ENCODE peak calls at places on chromosomes 6 and 20, in four cellular contexts. One of them, this sample, is unnamed.

GRCh38 chr6:163133017-163133416 is 281.5 kb upstream of the QKI start:
- DNase-seq in K562: peak
- DNase-seq in GM12878: no peak
- DNase-seq in SK-N-SH: no peak
- DNase-seq in this sample: no peak

GRCh38 chr6:85674604-85675003 is 31.9 kb upstream of the SYNCRIP start:
- DNase-seq in K562: no peak
- DNase-seq in GM12878: no peak
- DNase-seq in SK-N-SH: no peak
- DNase-seq in this sample: no peak

GRCh38 chr6:17629824-17630510 is 29.9 kb downstream of the FAM8A1 start:
- DNase-seq in SK-N-SH: no peak
- DNase-seq in GM12878: no peak
- DNase-seq in K562: no peak
- DNase-seq in this sample: no peak

GRCh38 chr6:166277021-166277420 is 31.2 kb downstream of the PRR18 start:
- DNase-seq in K562: no peak
- DNase-seq in SK-N-SH: no peak
- DNase-seq in GM12878: no peak
- DNase-seq in this sample: no peak

GRCh38 chr20:58749979-58750378 is 57.4 kb downstream of the NPEPL1 start:
- DNase-seq in GM12878: no peak
- DNase-seq in SK-N-SH: no peak
- DNase-seq in K562: no peak
- DNase-seq in this sample: no peak

GRCh38 chr6:42281570-42281969 is 63.9 kb upstream of the MRPS10 start:
- DNase-seq in GM12878: no peak
- DNase-seq in SK-N-SH: no peak
- DNase-seq in K562: no peak
- DNase-seq in this sample: no peak

GRCh38 chr20:59720013-59720412 is 115.7 kb downstream of the PHACTR3 start:
- DNase-seq in K562: no peak
- DNase-seq in GM12878: no peak
- DNase-seq in SK-N-SH: no peak
- DNase-seq in this sample: no peak

GRCh38 chr6:53338304-53338703 is 10.4 kb downstream of the ELOVL5 start:
- DNase-seq in GM12878: no peak
- DNase-seq in SK-N-SH: no peak
- DNase-seq in K562: no peak
- DNase-seq in this sample: no peak

GRCh38 chr20:62210496-62210855 is 9.6 kb downstream of the HRH3 start:
- DNase-seq in GM12878: no peak
- DNase-seq in K562: no peak
- DNase-seq in SK-N-SH: peak
- DNase-seq in this sample: no peak

GRCh38 chr20:45970646-45971424 is 1.2 kb downstream of the ZNF335 start:
- DNase-seq in GM12878: no peak
- DNase-seq in K562: no peak
- DNase-seq in SK-N-SH: peak
- DNase-seq in this sample: no peak

DNA sequence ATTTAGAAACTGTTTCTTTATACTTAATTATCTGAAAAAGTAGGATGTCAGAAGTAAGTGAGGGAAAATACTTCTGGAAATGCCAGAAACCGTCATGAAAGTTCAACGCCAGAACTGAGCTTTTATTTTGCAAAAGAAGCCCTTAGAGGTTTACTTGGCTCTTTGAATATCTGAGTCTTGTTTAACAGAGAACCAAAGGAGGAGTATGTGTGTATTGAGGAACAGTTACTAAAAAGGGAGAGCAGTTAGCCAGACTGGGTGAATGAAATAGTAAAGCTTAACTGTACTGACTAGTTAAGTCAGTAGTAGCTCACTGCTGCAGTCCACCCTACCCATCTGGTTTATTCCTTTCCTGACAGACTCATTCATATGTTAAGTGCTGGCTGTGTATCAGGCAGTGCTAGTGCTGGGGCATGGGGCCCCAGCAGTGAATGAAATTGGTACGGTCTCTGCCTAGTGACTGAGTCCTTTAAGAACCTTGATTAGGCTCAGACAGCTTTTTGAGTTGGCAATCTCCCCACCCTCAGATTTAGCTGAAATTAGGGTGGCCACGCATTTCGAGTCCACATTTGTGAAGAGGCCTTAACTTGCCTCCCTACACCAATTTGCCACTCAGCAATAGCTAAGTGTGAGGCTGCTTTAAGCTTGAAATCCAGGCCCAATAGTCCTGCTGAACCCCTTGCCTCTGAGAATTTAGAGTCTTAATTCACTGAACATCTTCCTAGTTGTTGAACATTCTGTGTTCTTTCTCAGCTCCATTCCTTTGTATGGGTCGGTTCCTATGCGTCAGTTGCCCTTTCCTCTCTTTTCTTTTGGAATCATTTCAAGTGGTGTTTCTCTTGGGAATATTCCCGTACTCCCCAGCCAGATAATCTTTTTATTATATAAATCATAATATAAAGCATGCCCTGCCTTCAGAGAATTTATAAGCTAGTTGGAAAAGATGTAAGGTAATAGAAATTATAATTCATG is 20.2 kb downstream of the MAP3K4 start:
- DNase-seq in K562: no peak
- DNase-seq in SK-N-SH: no peak
- DNase-seq in GM12878: no peak
- DNase-seq in this sample: no peak
- TF ChIP-seq CHD2 in K562: no peak
- TF ChIP-seq CHD2 in SK-N-SH: no peak
- TF ChIP-seq CHD2 in GM12878: no peak
- TF ChIP-seq CHD2 in this sample: no peak

GRCh38 chr20:44706371-44707258 is 8.6 kb upstream of the CCN5 start:
- DNase-seq in GM12878: no peak
- DNase-seq in K562: no peak
- DNase-seq in SK-N-SH: no peak
- DNase-seq in this sample: no peak
- TF ChIP-seq FOXM1 in GM12878: no peak
- TF ChIP-seq FOXM1 in K562: no peak
- TF ChIP-seq FOXM1 in SK-N-SH: no peak
- TF ChIP-seq FOXM1 in this sample: no peak

GRCh38 chr6:105272783-105273182 is 93.0 kb upstream of the POPDC3 start:
- DNase-seq in K562: no peak
- DNase-seq in SK-N-SH: no peak
- DNase-seq in GM12878: no peak
- DNase-seq in this sample: peak
- TF ChIP-seq CHD2 in K562: no peak
- TF ChIP-seq CHD2 in SK-N-SH: no peak
- TF ChIP-seq CHD2 in GM12878: no peak
- TF ChIP-seq CHD2 in this sample: no peak

DNA sequence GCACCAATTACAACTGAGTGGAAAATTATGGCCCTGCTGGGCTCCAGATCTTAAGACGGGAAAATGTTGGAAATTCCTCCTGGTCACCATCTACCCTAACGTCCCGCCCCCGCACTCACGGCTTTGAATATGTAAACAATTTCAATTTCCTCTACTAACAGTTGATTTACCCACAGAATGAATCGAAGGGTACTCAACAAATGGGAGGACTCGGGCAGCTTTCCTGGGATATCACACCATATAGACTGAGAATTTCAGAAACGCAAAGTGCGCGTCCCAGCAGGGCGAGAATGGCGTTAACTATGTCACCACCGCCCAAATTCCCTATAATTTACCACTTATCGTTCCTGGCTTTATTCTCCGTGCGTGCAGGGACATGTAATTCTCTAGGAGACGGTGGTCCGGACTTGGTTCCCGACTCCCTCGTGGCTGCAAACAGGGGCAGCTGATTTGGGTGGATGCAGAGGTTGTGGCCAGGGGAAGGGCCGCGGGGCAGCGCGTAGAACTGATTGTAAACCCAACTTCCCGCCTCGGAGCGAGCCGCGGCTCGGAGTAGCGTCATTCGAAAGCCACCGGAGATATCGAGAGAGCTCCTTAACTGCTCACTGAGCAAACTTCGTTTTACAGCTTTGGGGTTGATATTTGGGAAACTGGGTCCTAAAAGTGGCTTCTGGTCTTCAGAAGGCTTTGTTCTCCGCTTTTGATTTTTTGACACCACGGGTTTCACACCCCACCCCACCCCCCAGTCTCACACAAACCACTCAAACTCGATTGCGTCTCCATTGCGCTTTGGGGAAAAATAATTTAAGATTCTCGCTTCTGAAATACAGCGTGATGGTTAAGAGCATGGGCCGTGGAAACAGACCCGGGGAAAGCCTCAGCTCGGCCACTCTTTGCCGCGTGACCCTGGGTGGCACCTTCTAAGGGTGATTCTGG is 17.6 kb upstream of the ZSCAN9 start:
- DNase-seq in GM12878: no peak
- DNase-seq in SK-N-SH: peak
- DNase-seq in K562: no peak
- DNase-seq in this sample: no peak
- TF ChIP-seq FOXM1 in GM12878: no peak
- TF ChIP-seq FOXM1 in SK-N-SH: no peak
- TF ChIP-seq FOXM1 in K562: no peak
- TF ChIP-seq FOXM1 in this sample: no peak

DNA sequence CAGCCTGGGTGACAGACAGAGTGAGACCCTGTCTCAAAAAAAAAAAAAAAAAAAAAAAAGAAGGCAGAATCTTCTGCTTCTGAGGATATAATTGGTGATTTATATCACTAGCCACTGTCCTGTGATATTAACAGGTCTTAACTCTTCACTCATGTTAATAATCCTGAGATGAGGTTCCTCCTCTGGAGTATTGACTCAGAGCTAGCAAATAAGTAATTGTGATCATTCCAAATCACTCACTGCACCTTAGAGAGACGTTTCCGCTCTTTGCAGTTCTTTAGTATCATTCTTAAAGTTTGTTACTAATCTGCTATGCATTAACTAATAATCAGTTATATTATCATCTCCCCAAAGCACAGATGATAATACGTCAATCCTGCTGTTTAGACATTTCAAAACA is 41.6 kb upstream of the NOX3 start:
- DNase-seq in K562: no peak
- DNase-seq in SK-N-SH: no peak
- DNase-seq in GM12878: no peak
- DNase-seq in this sample: no peak
- TF ChIP-seq CHD2 in K562: no peak
- TF ChIP-seq CHD2 in SK-N-SH: no peak
- TF ChIP-seq CHD2 in GM12878: no peak
- TF ChIP-seq CHD2 in this sample: no peak

GRCh38 chr6:408599-409102 is 17.1 kb downstream of the IRF4 start:
- DNase-seq in SK-N-SH: peak
- DNase-seq in GM12878: no peak
- DNase-seq in K562: peak
- DNase-seq in this sample: peak
- TF ChIP-seq FOXM1 in SK-N-SH: no peak
- TF ChIP-seq FOXM1 in GM12878: no peak
- TF ChIP-seq FOXM1 in K562: no peak
- TF ChIP-seq FOXM1 in this sample: no peak

DNA sequence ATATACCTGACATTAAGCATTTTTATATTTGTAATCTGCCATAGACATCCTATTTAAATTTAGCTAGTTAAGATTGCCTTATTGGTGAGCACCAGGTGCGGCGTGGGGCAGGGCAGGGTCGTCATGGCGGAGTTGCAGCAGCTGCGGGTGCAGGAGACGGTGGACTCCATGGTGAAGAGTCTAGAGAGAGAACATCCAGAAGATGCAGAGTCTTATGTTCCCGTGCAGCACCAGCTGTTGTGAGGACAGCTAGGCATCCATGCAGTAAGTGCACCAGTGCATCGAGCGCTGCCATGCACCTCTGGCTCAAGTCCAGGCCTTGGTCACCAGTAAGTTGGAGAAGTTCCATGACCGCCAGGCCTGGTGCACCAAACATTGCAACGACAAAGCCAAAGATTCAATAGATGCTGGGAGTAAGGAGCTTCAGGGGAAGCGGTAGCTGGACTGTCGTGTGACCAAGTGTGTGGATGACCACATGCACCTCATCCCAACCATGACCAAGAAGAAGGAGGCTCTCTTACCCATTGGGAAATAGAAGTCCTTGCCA is 586.2 kb downstream of the CD109 start:
- DNase-seq in SK-N-SH: no peak
- DNase-seq in K562: no peak
- DNase-seq in GM12878: no peak
- DNase-seq in this sample: no peak
- TF ChIP-seq CHD2 in SK-N-SH: no peak
- TF ChIP-seq CHD2 in K562: no peak
- TF ChIP-seq CHD2 in GM12878: no peak
- TF ChIP-seq CHD2 in this sample: no peak

DNA sequence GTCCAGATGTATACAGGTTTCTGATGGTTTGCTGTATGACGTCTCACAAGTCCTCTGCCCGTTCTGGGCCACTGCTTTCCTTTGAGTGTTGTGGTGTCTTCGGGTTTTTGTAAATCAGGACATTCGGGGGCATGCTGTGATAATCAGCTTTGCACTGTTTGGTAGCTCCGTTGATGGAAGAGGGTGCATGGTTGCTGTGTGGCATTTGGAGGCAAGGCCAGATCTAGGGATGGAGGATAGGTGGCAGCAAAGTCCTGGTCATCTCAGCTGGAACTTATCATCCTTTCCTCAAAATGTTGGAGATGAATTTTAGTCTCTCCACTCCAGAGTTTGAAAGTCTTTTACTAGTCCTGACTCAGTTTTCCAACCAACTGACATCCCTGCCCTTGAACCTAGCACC is 91.0 kb downstream of the SCP2D1 start:
- DNase-seq in K562: no peak
- DNase-seq in GM12878: no peak
- DNase-seq in SK-N-SH: no peak
- DNase-seq in this sample: no peak
- TF ChIP-seq FOXM1 in K562: no peak
- TF ChIP-seq FOXM1 in GM12878: no peak
- TF ChIP-seq FOXM1 in SK-N-SH: no peak
- TF ChIP-seq FOXM1 in this sample: no peak

This sample was measured in HepG2.